ENCODE peak calls at places on chromosomes 3 and 15, in nine cellular contexts. J, Z, F, W, U, P, B, Q and L are unnamed samples.

GRCh38 chr3:79040701-79041100 is 727.1 kb downstream of the ROBO1 start:
- DNase-seq in B (no peak), U (no peak), P (no peak), J (no peak), Q (no peak), F (no peak), Z (no peak), W (no peak), L (no peak)

GRCh38 chr3:185188816-185189215 is 36.0 kb upstream of the C3orf70 start:
- DNase-seq in F (no peak), P (no peak), B (no peak), U (no peak), Z (no peak), W (no peak), Q (no peak), J (no peak), L (no peak)

GRCh38 chr15:78898540-78898939 is 25.9 kb downstream of the MORF4L1 start:
- DNase-seq in P (no peak), U (no peak), Q (no peak), J (no peak), W (no peak), Z (no peak), F (no peak), B (no peak), L (no peak)

GRCh38 chr15:78162038-78162437 is 12.9 kb downstream of the IDH3A start:
- DNase-seq in W (no peak), U (no peak), Z (no peak), Q (no peak), F (no peak), P (no peak), J (no peak), B (no peak), L (no peak)

GRCh38 chr15:79028411-79028964 is 62.1 kb downstream of the RASGRF1 start:
- DNase-seq in J (peak; percentile 27), W (no peak), Q (no peak), F (peak; percentile 33), P (no peak), U (no peak), Z (no peak), B (peak; percentile 79), L (peak; percentile 38)

GRCh38 chr15:56232058-56232457 is 11.6 kb downstream of the RFX7 start:
- DNase-seq in U (no peak), F (no peak), W (no peak), Z (no peak), Q (no peak), P (no peak), B (no peak), J (no peak), L (no peak)

GRCh38 chr15:100569406-100569805 is 32.6 kb downstream of the LINS1 start:
- DNase-seq in B (no peak), Q (no peak), U (no peak), J (no peak), P (no peak), F (no peak), W (no peak), Z (no peak), L (no peak)

GRCh38 chr3:127792664-127793292 is 29.5 kb downstream of the MGLL start:
- DNase-seq in Z (peak; percentile 83), Q (no peak), W (peak; percentile 79), P (peak; percentile 48), U (no peak), F (peak; percentile 38), J (peak; percentile 65), B (no peak), L (peak; percentile 81)

GRCh38 chr3:29363110-29363509 is 82.2 kb downstream of the RBMS3 start:
- DNase-seq in F (no peak), P (no peak), U (no peak), W (no peak), Z (no peak), J (no peak), Q (no peak), B (no peak), L (no peak)

GRCh38 chr3:99319450-99319849 is 318.9 kb upstream of the COL8A1 start:
- DNase-seq in U (no peak), B (no peak), Z (no peak), P (no peak), J (no peak), F (no peak), W (no peak), Q (no peak), L (no peak)

GRCh38 chr3:105006164-105006563 is 360.5 kb upstream of the ALCAM start:
- DNase-seq in U (no peak), Q (no peak), W (no peak), F (no peak), P (no peak), J (no peak), B (no peak), Z (no peak), L (no peak)

GRCh38 chr15:67080118-67080899 is 14.9 kb downstream of the SMAD3 start:
- DNase-seq in B (no peak), F (peak; percentile 58), Q (no peak), U (no peak), W (no peak), Z (no peak), P (peak; percentile 50), J (no peak), L (peak; percentile 80)

GRCh38 chr3:44477312-44478030 is at the start of gene ZNF445:
- DNase-seq in B (peak; percentile 94), P (peak; percentile 56), J (peak; percentile 80), F (peak; percentile 72), Z (peak; percentile 88), W (peak; percentile 91), U (peak; percentile 70), Q (peak; percentile 61), L (peak; percentile 87)

GRCh38 chr3:183427206-183428139 is 946 bp downstream of the MCF2L2 start:
- DNase-seq in J (no peak), F (no peak), P (no peak), U (no peak), W (no peak), Q (no peak), Z (no peak), B (peak; percentile 76), L (no peak)

GRCh38 chr3:81861593-81861992 is 100.1 kb upstream of the GBE1 start:
- DNase-seq in W (no peak), Q (no peak), U (no peak), J (no peak), F (no peak), Z (no peak), P (no peak), B (no peak), L (no peak)

GRCh38 chr3:81863714-81864113 is 102.3 kb upstream of the GBE1 start:
- DNase-seq in P (no peak), Z (no peak), Q (no peak), J (no peak), U (no peak), B (no peak), F (no peak), W (no peak), L (no peak)

GRCh38 chr3:81868597-81868996 is 107.2 kb upstream of the GBE1 start:
- DNase-seq in U (no peak), F (no peak), P (no peak), Q (no peak), Z (no peak), B (no peak), W (no peak), J (no peak), L (no peak)

GRCh38 chr3:81867875-81868274 is 106.4 kb upstream of the GBE1 start:
- DNase-seq in U (no peak), F (no peak), Q (no peak), P (no peak), Z (no peak), W (no peak), B (no peak), J (no peak), L (no peak)

GRCh38 chr3:81864273-81864672 is 102.8 kb upstream of the GBE1 start:
- DNase-seq in W (no peak), J (no peak), Z (no peak), B (no peak), Q (no peak), F (no peak), U (no peak), P (no peak), L (no peak)
- H3K4me3 ChIP-seq in W (no peak overlapping the region), J (no peak overlapping the region), Z (no peak overlapping the region), B (no peak overlapping the region), Q (no peak overlapping the region), F (no peak overlapping the region), U (no peak overlapping the region), P (no peak overlapping the region), L (no peak overlapping the region)

GRCh38 chr3:138348107-138348949 is at the start of gene MRAS:
- DNase-seq in U (peak; percentile 14), B (peak; percentile 91), W (peak; percentile 90), P (peak; percentile 73), Q (no peak), Z (peak; percentile 90), F (peak; percentile 78), J (peak; percentile 64), L (peak; percentile 94)
- H3K27ac ChIP-seq in U (no peak within 1 kb of the TSS), B (peak within 1 kb of the TSS; percentile 66), W (peak within 1 kb of the TSS; percentile 99), P (peak within 1 kb of the TSS; percentile 93), Q (no peak within 1 kb of the TSS), Z (peak within 1 kb of the TSS; percentile 97), F (peak within 1 kb of the TSS; percentile 97), J (peak within 1 kb of the TSS; percentile 80), L (peak within 1 kb of the TSS; percentile 92)

GRCh38 chr3:179451335-179452165 is at the start of gene GNB4:
- DNase-seq in P (peak; percentile 43), J (peak; percentile 61), F (peak; percentile 82), Q (peak; percentile 6), B (peak; percentile 94), W (peak; percentile 91), Z (peak; percentile 88), U (peak; percentile 59), L (peak; percentile 94)

GRCh38 chr3:179450901-179451334 is 352 bp downstream of the GNB4 start:
- DNase-seq in Z (peak; percentile 65), W (peak; percentile 78), Q (no peak), J (peak; percentile 25), P (no peak), U (no peak), F (peak; percentile 29), B (no peak), L (no peak)

GRCh38 chr3:179452872-179453271 is 1.6 kb upstream of the GNB4 start:
- DNase-seq in U (no peak), F (no peak), Z (no peak), J (no peak), P (no peak), Q (no peak), W (no peak), B (no peak), L (no peak)

GRCh38 chr3:179453967-179454366 is 2.7 kb upstream of the GNB4 start:
- DNase-seq in J (no peak), F (no peak), P (no peak), U (no peak), Z (no peak), B (no peak), Q (no peak), W (no peak), L (no peak)

DNA sequence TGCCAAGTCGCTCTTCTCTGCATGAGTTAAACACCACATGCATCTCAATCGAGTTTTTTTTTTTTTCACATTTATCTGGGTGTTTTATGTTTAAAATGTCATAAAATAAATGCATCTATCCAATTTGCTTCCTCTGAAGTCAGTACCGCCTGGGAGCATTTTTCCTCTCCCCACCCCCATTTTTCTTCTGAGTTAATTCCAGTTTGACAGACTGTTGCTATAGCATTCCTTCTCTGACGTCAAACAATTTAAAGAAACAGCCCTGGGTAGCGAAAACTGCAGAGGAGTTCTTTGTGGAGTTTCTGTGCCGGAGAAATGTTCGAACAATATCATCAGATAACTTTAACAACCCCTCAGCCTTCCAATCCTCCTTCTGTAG is 885 bp upstream of the GNB4 start:
- DNase-seq in F (no peak), U (no peak), B (no peak), W (no peak), Q (no peak), Z (no peak), P (no peak), J (no peak), L (no peak)
- H3K4me3 ChIP-seq in F (peak overlapping the region; percentile 92), U (peak overlapping the region; percentile 80), B (no peak overlapping the region), W (peak overlapping the region; percentile 83), Q (no peak overlapping the region), Z (peak overlapping the region; percentile 63), P (peak overlapping the region; percentile 68), J (peak overlapping the region; percentile 36), L (peak overlapping the region; percentile 97)

GRCh38 chr3:4703054-4703480 is 209.9 kb downstream of the ITPR1 start:
- DNase-seq in U (no peak), B (no peak), F (no peak), Q (no peak), P (no peak), J (no peak), Z (no peak), W (no peak), L (no peak)
- H3K27ac ChIP-seq in U (no peak overlapping the region), B (no peak overlapping the region), F (peak overlapping the region; percentile 36), Q (no peak overlapping the region), P (no peak overlapping the region), J (no peak overlapping the region), Z (no peak overlapping the region), W (no peak overlapping the region), L (no peak overlapping the region)